ENCODE peak calls at places on chromosomes 1 and 21, in seven cellular contexts. P, B, X, N, L, J and R are unnamed samples.

GRCh38 chr1:153509729-153510354 is 25.9 kb downstream of the S100A6 start:
- DNase-seq in P (no peak), J (no peak), X (peak), N (peak), B (peak), L (peak), R (peak)

GRCh38 chr1:168585191-168585590 is 8.8 kb downstream of the XCL1 start:
- DNase-seq in J (no peak), B (no peak), X (peak), L (no peak), P (peak), N (peak), R (no peak)

GRCh38 chr1:94532077-94532476 is 9.5 kb downstream of the F3 start:
- DNase-seq in B (no peak), P (no peak), L (no peak), X (peak), J (no peak), N (no peak), R (no peak)

GRCh38 chr1:53651356-53651755 is 87.6 kb downstream of the GLIS1 start:
- DNase-seq in B (no peak), J (no peak), N (no peak), X (no peak), L (no peak), P (no peak), R (no peak)

GRCh38 chr1:43549921-43550597 is 19.4 kb downstream of the PTPRF start:
- DNase-seq in J (no peak), L (peak), P (no peak), N (no peak), X (peak), B (no peak), R (peak)

GRCh38 chr1:226310637-226311195 is 1.8 kb upstream of the LIN9 start:
- DNase-seq in B (peak), L (peak), P (no peak), X (peak), J (no peak), N (no peak), R (no peak)

GRCh38 chr21:34351786-34352241 is 12.0 kb upstream of the KCNE2 start:
- DNase-seq in J (peak), N (peak), B (peak), P (peak), X (peak), L (peak), R (peak)

GRCh38 chr21:45599146-45599581 is 44.4 kb upstream of the PCBP3 start:
- DNase-seq in J (no peak), L (no peak), B (no peak), X (no peak), P (no peak), N (no peak), R (no peak)

GRCh38 chr1:110465814-110466380 is 14.9 kb downstream of the PROK1 start:
- DNase-seq in N (no peak), X (no peak), L (no peak), J (no peak), P (no peak), B (no peak), R (no peak)

GRCh38 chr21:44460441-44460755 is 5.1 kb downstream of the LRRC3 start:
- DNase-seq in P (no peak), L (no peak), J (no peak), B (no peak), N (no peak), X (no peak), R (no peak)

GRCh38 chr1:111197598-111198289 is 2.7 kb downstream of the DENND2D start:
- DNase-seq in X (peak), N (no peak), P (no peak), B (no peak), J (peak), L (no peak), R (peak)

GRCh38 chr1:10339036-10339567 is 59.8 kb upstream of the PGD start:
- DNase-seq in L (no peak), B (no peak), X (no peak), N (no peak), J (no peak), P (no peak), R (no peak)

GRCh38 chr1:245654460-245655050 is 499.8 kb downstream of the KIF26B start:
- DNase-seq in B (no peak), X (no peak), J (no peak), N (no peak), P (peak), L (no peak), R (peak)

GRCh38 chr1:160018900-160019299 is 12.9 kb downstream of the PIGM start:
- DNase-seq in N (peak), B (no peak), X (peak), P (peak), L (no peak), J (no peak), R (no peak)

GRCh38 chr1:226649780-226650179 is 89.3 kb downstream of the ITPKB start:
- DNase-seq in J (no peak), X (peak), N (no peak), L (no peak), B (no peak), P (peak), R (peak)

GRCh38 chr1:35486858-35487408 is 70.3 kb downstream of the KIAA0319L start:
- DNase-seq in N (no peak), X (no peak), B (peak), J (no peak), P (no peak), L (no peak), R (no peak)

GRCh38 chr21:45326169-45326833 is 38.6 kb upstream of the POFUT2 start:
- DNase-seq in X (no peak), N (no peak), L (no peak), P (no peak), B (no peak), J (no peak), R (peak)

GRCh38 chr1:216958569-216958968 is 235.3 kb upstream of the ESRRG start:
- DNase-seq in N (no peak), P (no peak), L (no peak), J (no peak), B (no peak), X (no peak), R (no peak)

GRCh38 chr1:20666804-20667203 is 5.6 kb upstream of the DDOST start:
- DNase-seq in P (no peak), L (no peak), X (peak), N (no peak), B (peak), J (peak), R (no peak)

GRCh38 chr1:3921786-3922185 is 21.7 kb upstream of the C1orf174 start:
- DNase-seq in N (no peak), B (no peak), X (no peak), J (no peak), L (no peak), P (no peak), R (no peak)

GRCh38 chr1:61123321-61123720 is 41.0 kb downstream of the NFIA start:
- DNase-seq in L (no peak), B (no peak), P (no peak), X (no peak), J (no peak), N (no peak), R (no peak)

GRCh38 chr1:47192458-47193384 is 2.9 kb upstream of the PDZK1IP1 start:
- DNase-seq in L (peak), X (peak), J (peak), B (peak), P (peak), N (peak), R (peak)

GRCh38 chr1:151862604-151863003 is 9.1 kb upstream of the THEM5 start:
- DNase-seq in L (no peak), X (no peak), B (no peak), J (no peak), P (no peak), N (no peak), R (no peak)